ENCODE peak calls at places on chromosome 21, in five cellular contexts. P, Y, J, X and C are unnamed samples.
A peak's percentile ranks its signal among the peaks of the same experiment; 100 is the strongest.

GRCh38 chr21:41032536-41032935 is 135.4 kb upstream of the BACE2 start:
- DNase-seq in P (no peak), Y (no peak), J (no peak), X (no peak), C (no peak)

GRCh38 chr21:14754259-14754604 is 208.1 kb upstream of the SAMSN1 start:
- DNase-seq in P (no peak), Y (no peak), J (no peak), X (no peak), C (no peak)

GRCh38 chr21:33874161-33874560 is 41.4 kb downstream of the ATP5PO start:
- DNase-seq in P (no peak), Y (no peak), J (no peak), X (no peak), C (no peak)

GRCh38 chr21:42059721-42060120 is 11.4 kb upstream of the UMODL1 start:
- DNase-seq in P (no peak), Y (no peak), J (no peak), X (no peak), C (no peak)

GRCh38 chr21:38139380-38140168 is 117.2 kb upstream of the KCNJ15 start:
- DNase-seq in P (peak; percentile 98), Y (no peak), J (no peak), X (no peak), C (no peak)

GRCh38 chr21:33755354-33755753 is 113.1 kb downstream of the ITSN1 start:
- DNase-seq in P (no peak), Y (no peak), J (no peak), X (no peak), C (no peak)

GRCh38 chr21:41186763-41187536 is 19.0 kb downstream of the BACE2 start:
- DNase-seq in P (no peak), Y (no peak), J (no peak), X (peak; percentile 7), C (no peak)

GRCh38 chr21:28393279-28393678 is 599.4 kb downstream of the LTN1 start:
- DNase-seq in P (no peak), Y (no peak), J (no peak), X (no peak), C (no peak)

GRCh38 chr21:38956791-38957571 is 151.3 kb downstream of the ETS2 start:
- DNase-seq in P (no peak), Y (peak; percentile 7), J (no peak), X (peak; percentile 23), C (peak; percentile 20)

GRCh38 chr21:42081138-42081537 is 10.0 kb downstream of the UMODL1 start:
- DNase-seq in P (no peak), Y (no peak), J (no peak), X (no peak), C (peak; percentile 77)

GRCh38 chr21:14096172-14096571 is 114.6 kb downstream of the LIPI start:
- DNase-seq in P (no peak), Y (no peak), J (no peak), X (no peak), C (no peak)

GRCh38 chr21:32306021-32306780 is 7.5 kb downstream of the MRAP start:
- DNase-seq in P (peak; percentile 17), Y (peak; percentile 25), J (no peak), X (no peak), C (peak; percentile 7)
- TF ChIP-seq MAX in P (no peak), Y (no peak), J (no peak), X (no peak), C (no peak)

GRCh38 chr21:31117046-31117916 is 79.0 kb upstream of the KRTAP19-8 start:
- DNase-seq in P (no peak), Y (no peak), J (peak; percentile 50), X (no peak), C (peak; percentile 31)
- TF ChIP-seq CTCF in P (no peak), Y (no peak), J (peak; percentile 17), X (no peak), C (no peak)

GRCh38 chr21:45977396-45977795 is 4.2 kb upstream of the COL6A1 start:
- DNase-seq in P (no peak), Y (no peak), J (no peak), X (no peak), C (no peak)
- H3K4me3 ChIP-seq in P (no peak overlapping the region), Y (no peak overlapping the region), J (no peak overlapping the region), X (no peak overlapping the region), C (no peak overlapping the region)

GRCh38 chr21:25566645-25567044 is 40.6 kb downstream of the MRPL39 start:
- DNase-seq in P (no peak), Y (no peak), J (no peak), X (no peak), C (no peak)

GRCh38 chr21:25565272-25566199 is 41.7 kb downstream of the MRPL39 start:
- DNase-seq in P (no peak), Y (no peak), J (no peak), X (no peak), C (no peak)

GRCh38 chr21:25568230-25568629 is 39.1 kb downstream of the MRPL39 start:
- DNase-seq in P (no peak), Y (peak; percentile 86), J (no peak), X (no peak), C (peak; percentile 2)

GRCh38 chr21:25569084-25569483 is 38.2 kb downstream of the MRPL39 start:
- DNase-seq in P (no peak), Y (peak; percentile 11), J (no peak), X (no peak), C (no peak)

DNA sequence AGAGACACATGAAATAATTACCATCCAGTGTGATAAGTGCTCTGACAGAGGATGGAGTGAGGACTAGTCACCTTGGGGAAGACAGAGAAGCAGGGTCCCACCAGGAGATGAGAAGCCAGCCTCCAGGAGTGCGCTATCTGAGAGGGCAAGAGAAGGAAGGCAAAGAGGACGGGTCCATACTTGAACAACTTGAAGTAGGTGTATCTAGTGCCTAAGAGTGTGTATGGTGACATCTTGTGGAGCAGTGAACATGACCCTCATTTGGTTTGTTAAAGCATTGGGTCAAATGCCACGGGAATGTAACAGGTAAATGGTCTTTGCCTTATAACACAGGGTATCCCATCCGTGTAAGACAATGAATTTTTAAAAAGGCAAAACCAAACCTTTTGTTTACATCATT is 39.8 kb downstream of the MRPL39 start:
- DNase-seq in P (no peak), Y (peak; percentile 2), J (no peak), X (no peak), C (no peak)
- TF ChIP-seq MAX in P (no peak), Y (no peak), J (no peak), X (no peak), C (no peak)

DNA sequence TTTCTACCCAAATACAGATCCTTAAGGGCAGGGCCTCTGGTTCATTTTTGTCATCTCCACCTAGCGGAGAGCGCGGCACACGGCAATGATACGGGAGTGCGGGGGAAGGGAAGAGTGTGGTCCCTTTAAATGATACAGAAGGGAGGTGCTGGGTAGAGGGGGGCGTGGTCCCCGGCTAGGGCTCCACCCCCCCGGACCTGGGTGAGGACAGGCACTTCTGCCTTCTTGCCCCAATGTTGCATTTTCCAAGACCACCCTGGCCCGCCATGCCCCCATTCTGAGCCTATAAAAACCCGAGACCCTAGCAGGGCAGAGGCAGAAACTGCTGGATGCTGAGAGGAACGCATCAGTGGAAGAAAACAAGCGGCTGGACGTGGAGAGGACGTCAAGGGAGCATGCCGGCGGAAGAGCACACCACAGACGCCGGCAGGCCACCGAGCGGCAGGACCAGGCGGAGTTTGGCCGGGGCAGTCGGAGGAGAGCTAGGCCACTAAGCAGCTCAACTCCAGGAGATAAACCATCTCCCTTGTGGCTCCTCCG is 30.0 kb downstream of the LRRC3 start:
- DNase-seq in P (peak; percentile 83), Y (peak; percentile 54), J (peak; percentile 46), X (peak; percentile 56), C (no peak)
- TF ChIP-seq CTCF in P (peak; percentile 35), Y (peak; percentile 39), J (peak; percentile 32), X (peak; percentile 53), C (no peak)

DNA sequence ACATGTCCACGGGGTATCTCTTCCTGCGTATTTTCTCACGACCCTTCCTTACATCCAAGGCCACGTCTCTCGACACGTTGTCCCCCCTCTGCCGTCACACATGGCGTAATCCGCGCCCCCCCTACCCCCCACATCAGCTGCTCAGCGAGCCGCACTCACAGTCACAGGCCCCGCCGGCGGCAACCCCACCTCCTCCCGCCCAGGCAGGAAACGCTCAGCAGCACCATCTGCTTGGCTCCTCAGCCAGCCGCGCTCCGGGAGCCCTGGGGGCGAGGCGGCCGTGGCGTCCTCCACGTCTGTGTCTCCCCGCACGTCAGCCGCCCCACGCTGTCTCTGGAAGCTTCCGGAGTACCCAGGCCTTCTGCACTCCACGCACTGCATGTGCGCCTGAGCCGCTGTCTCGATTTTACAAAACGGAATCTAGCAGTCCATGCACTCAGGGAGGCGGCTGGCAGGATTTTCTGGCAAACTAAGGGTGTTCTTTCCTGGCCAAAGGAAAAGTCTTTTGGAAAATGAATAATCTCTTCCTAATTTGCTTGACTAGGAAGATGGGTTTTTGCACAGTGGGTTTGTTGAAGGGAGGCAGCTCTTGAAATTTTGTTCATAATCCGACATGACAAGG is 64.5 kb downstream of the SIK1 start:
- DNase-seq in P (no peak), Y (peak; percentile 64), J (no peak), X (no peak), C (peak; percentile 52)
- H3K4me3 ChIP-seq in P (no peak overlapping the region), Y (no peak overlapping the region), J (no peak overlapping the region), X (no peak overlapping the region), C (no peak overlapping the region)

DNA sequence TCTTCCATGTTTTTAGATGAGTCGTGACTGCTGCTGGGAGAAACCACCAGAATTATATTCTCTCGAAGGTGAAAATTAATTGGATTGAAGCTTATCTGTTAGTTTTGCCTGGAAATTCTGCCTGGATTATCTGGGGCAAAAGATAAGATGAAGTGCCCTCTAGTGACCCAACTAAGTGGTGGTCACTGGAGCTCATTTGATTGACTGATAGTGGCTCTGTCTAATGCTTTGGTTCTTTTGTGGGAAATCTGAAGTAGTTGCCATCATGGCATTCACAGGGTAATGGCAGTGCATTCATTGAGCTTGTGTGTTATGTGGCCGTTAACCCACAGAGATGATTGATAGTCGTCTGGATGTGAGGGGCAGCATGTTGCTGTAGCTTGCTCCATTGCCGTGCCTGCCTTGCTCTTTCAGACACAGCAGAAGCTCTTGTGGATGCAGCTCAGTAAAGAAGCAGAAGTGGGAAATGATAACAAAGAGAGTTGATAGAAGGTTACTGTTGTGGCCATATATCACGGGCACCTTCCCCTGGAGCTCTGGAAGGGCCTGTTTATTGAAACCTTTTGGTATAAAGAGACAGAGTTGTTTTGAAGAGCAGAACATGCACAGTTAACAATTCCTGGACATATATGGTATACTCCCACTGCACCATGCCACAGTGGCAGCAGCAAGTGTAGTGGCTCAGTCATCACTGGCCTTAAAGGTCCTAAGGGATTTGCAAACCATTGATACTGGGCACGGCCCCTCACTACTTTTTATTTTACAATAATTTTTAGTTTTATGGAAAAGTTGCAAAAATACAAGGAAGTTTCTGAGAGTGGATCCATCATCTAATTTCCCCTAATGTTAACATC is 42.0 kb downstream of the CXADR start:
- DNase-seq in P (peak; percentile 27), Y (peak; percentile 25), J (no peak), X (peak; percentile 8), C (peak; percentile 2)
- TF ChIP-seq MAX in P (no peak), Y (no peak), J (no peak), X (no peak), C (no peak)

GRCh38 chr21:26844258-26845065 is 747 bp downstream of the ADAMTS1 start:
- DNase-seq in P (peak; percentile 33), Y (peak; percentile 51), J (no peak), X (no peak), C (no peak)
- TF ChIP-seq CTCF in P (no peak), Y (peak; percentile 25), J (no peak), X (no peak), C (no peak)

GRCh38 chr21:36260802-36261201 is 59.2 kb upstream of the MORC3 start:
- DNase-seq in P (no peak), Y (no peak), J (no peak), X (no peak), C (no peak)
- H3K4me3 ChIP-seq in P (no peak overlapping the region), Y (no peak overlapping the region), J (no peak overlapping the region), X (peak overlapping the region; percentile 35), C (no peak overlapping the region)